ENCODE peak calls at places on chromosomes 6 and 20, in eight cellular contexts. H, Z, G, M, X, O, I and T are unnamed samples.

GRCh38 chr20:2640260-2640659 is 12.2 kb upstream of the NOP56 start:
- DNase-seq in H (no peak), Z (no peak), G (no peak), M (no peak), X (no peak), O (no peak), I (no peak), T (no peak)

GRCh38 chr6:134863763-134864510 is 86.0 kb downstream of the ALDH8A1 start:
- DNase-seq in H (no peak), Z (no peak), G (no peak), M (no peak), X (no peak), O (no peak), I (no peak), T (no peak)

GRCh38 chr20:60974022-60974421 is 278.0 kb upstream of the CDH4 start:
- DNase-seq in H (no peak), Z (no peak), G (no peak), M (no peak), X (no peak), O (no peak), I (no peak), T (no peak)

GRCh38 chr20:57698191-57698866 is 11.5 kb downstream of the PMEPA1 start:
- DNase-seq in H (no peak), Z (no peak), G (peak), M (peak), X (peak), O (no peak), I (no peak), T (peak)

GRCh38 chr6:4620284-4621228 is 155.6 kb upstream of the CDYL start:
- DNase-seq in H (no peak), Z (no peak), G (no peak), M (no peak), X (no peak), O (no peak), I (no peak), T (no peak)

GRCh38 chr20:3922223-3922982 is 33.2 kb downstream of the PANK2 start:
- DNase-seq in H (no peak), Z (no peak), G (no peak), M (no peak), X (no peak), O (no peak), I (no peak), T (no peak)

GRCh38 chr6:135850882-135851281 is 619 bp upstream of the PDE7B start:
- DNase-seq in H (no peak), Z (no peak), G (peak), M (no peak), X (no peak), O (no peak), I (no peak), T (no peak)

GRCh38 chr6:169370054-169370453 is 116.4 kb upstream of the THBS2 start:
- DNase-seq in H (no peak), Z (no peak), G (no peak), M (no peak), X (no peak), O (no peak), I (no peak), T (no peak)

GRCh38 chr6:31727717-31728671 is 1.1 kb downstream of the DDAH2 start:
- DNase-seq in H (no peak), Z (peak), G (no peak), M (no peak), X (no peak), O (no peak), I (peak), T (no peak)

GRCh38 chr6:41523957-41524633 is 22.1 kb upstream of the FOXP4 start:
- DNase-seq in H (no peak), Z (no peak), G (no peak), M (no peak), X (no peak), O (no peak), I (no peak), T (no peak)

GRCh38 chr20:23445596-23446217 is 6.2 kb downstream of the CSTL1 start:
- DNase-seq in H (no peak), Z (no peak), G (no peak), M (peak), X (peak), O (no peak), I (no peak), T (no peak)